ENCODE peak calls at places on chromosomes 12 and 14, in eight cellular contexts. One of them, this sample, is unnamed.
A peak's percentile ranks its signal among the peaks of the same experiment; 100 is the strongest.

GRCh38 chr12:43891856-43892574 is 56.1 kb downstream of the TMEM117 start:
- DNase-seq in tibial artery: no peak
- DNase-seq in stomach: no peak
- DNase-seq in A549: no peak
- DNase-seq in mammary epithelial cell: peak; percentile 64
- DNase-seq in transverse colon: no peak
- DNase-seq in psoas muscle: no peak
- DNase-seq in heart left ventricle: no peak
- DNase-seq in this sample: no peak

GRCh38 chr12:80195737-80196136 is 96.4 kb downstream of the OTOGL start:
- DNase-seq in A549: no peak
- DNase-seq in transverse colon: no peak
- DNase-seq in heart left ventricle: no peak
- DNase-seq in tibial artery: no peak
- DNase-seq in mammary epithelial cell: no peak
- DNase-seq in psoas muscle: no peak
- DNase-seq in stomach: no peak
- DNase-seq in this sample: no peak

GRCh38 chr12:102954143-102954542 is 3.3 kb upstream of the ASCL1 start:
- DNase-seq in psoas muscle: no peak
- DNase-seq in transverse colon: no peak
- DNase-seq in A549: no peak
- DNase-seq in tibial artery: no peak
- DNase-seq in heart left ventricle: no peak
- DNase-seq in stomach: no peak
- DNase-seq in mammary epithelial cell: no peak
- DNase-seq in this sample: no peak

GRCh38 chr12:16609140-16609539 is 3.2 kb upstream of the LMO3 start:
- DNase-seq in heart left ventricle: no peak
- DNase-seq in psoas muscle: no peak
- DNase-seq in mammary epithelial cell: no peak
- DNase-seq in transverse colon: no peak
- DNase-seq in stomach: no peak
- DNase-seq in A549: no peak
- DNase-seq in tibial artery: no peak
- DNase-seq in this sample: no peak

GRCh38 chr14:57008534-57008933 is 198.3 kb upstream of the OTX2 start:
- DNase-seq in tibial artery: no peak
- DNase-seq in heart left ventricle: no peak
- DNase-seq in transverse colon: no peak
- DNase-seq in stomach: no peak
- DNase-seq in mammary epithelial cell: no peak
- DNase-seq in A549: no peak
- DNase-seq in psoas muscle: no peak
- DNase-seq in this sample: no peak

GRCh38 chr14:67352055-67352454 is 7.5 kb downstream of the ATP6V1D start:
- DNase-seq in mammary epithelial cell: no peak
- DNase-seq in A549: no peak
- DNase-seq in stomach: no peak
- DNase-seq in heart left ventricle: no peak
- DNase-seq in transverse colon: no peak
- DNase-seq in tibial artery: no peak
- DNase-seq in psoas muscle: no peak
- DNase-seq in this sample: no peak

GRCh38 chr14:98290596-98290995 is 981.4 kb downstream of the BCL11B start:
- DNase-seq in tibial artery: no peak
- DNase-seq in psoas muscle: no peak
- DNase-seq in mammary epithelial cell: peak; percentile 75
- DNase-seq in stomach: no peak
- DNase-seq in transverse colon: no peak
- DNase-seq in A549: no peak
- DNase-seq in heart left ventricle: no peak
- DNase-seq in this sample: no peak

GRCh38 chr12:54126696-54127537 is 61.9 kb downstream of the SMUG1 start:
- DNase-seq in heart left ventricle: peak; percentile 54
- DNase-seq in psoas muscle: peak; percentile 76
- DNase-seq in A549: no peak
- DNase-seq in transverse colon: peak; percentile 55
- DNase-seq in stomach: peak; percentile 76
- DNase-seq in tibial artery: peak; percentile 93
- DNase-seq in mammary epithelial cell: peak; percentile 36
- DNase-seq in this sample: peak; percentile 69

GRCh38 chr14:104514156-104514848 is 65.3 kb upstream of the C14orf180 start:
- DNase-seq in heart left ventricle: no peak
- DNase-seq in A549: no peak
- DNase-seq in psoas muscle: no peak
- DNase-seq in stomach: peak; percentile 83
- DNase-seq in transverse colon: no peak
- DNase-seq in mammary epithelial cell: no peak
- DNase-seq in tibial artery: no peak
- DNase-seq in this sample: peak; percentile 53

GRCh38 chr14:102486513-102487203 is 22.9 kb downstream of the ANKRD9 start:
- DNase-seq in heart left ventricle: no peak
- DNase-seq in tibial artery: peak; percentile 53
- DNase-seq in A549: no peak
- DNase-seq in mammary epithelial cell: no peak
- DNase-seq in stomach: no peak
- DNase-seq in psoas muscle: no peak
- DNase-seq in transverse colon: no peak
- DNase-seq in this sample: no peak

GRCh38 chr12:93662961-93663728 is 14.0 kb upstream of the CRADD start:
- DNase-seq in heart left ventricle: no peak
- DNase-seq in stomach: no peak
- DNase-seq in mammary epithelial cell: no peak
- DNase-seq in tibial artery: no peak
- DNase-seq in A549: no peak
- DNase-seq in psoas muscle: peak; percentile 26
- DNase-seq in transverse colon: no peak
- DNase-seq in this sample: no peak

GRCh38 chr14:69288001-69288771 is 28.2 kb downstream of the GALNT16 start:
- DNase-seq in psoas muscle: peak; percentile 59
- DNase-seq in transverse colon: peak; percentile 27
- DNase-seq in heart left ventricle: peak; percentile 61
- DNase-seq in stomach: peak; percentile 33
- DNase-seq in A549: peak; percentile 21
- DNase-seq in tibial artery: peak; percentile 69
- DNase-seq in mammary epithelial cell: no peak
- DNase-seq in this sample: no peak

GRCh38 chr12:117130806-117131205 is 31.6 kb upstream of the TESC start:
- DNase-seq in mammary epithelial cell: no peak
- DNase-seq in heart left ventricle: no peak
- DNase-seq in tibial artery: no peak
- DNase-seq in psoas muscle: no peak
- DNase-seq in transverse colon: no peak
- DNase-seq in A549: no peak
- DNase-seq in stomach: no peak
- DNase-seq in this sample: no peak

GRCh38 chr12:15289192-15289591 is 33.1 kb upstream of the PTPRO start:
- DNase-seq in tibial artery: no peak
- DNase-seq in stomach: no peak
- DNase-seq in mammary epithelial cell: peak; percentile 42
- DNase-seq in A549: no peak
- DNase-seq in heart left ventricle: no peak
- DNase-seq in transverse colon: no peak
- DNase-seq in psoas muscle: no peak
- DNase-seq in this sample: no peak
- H3K9me3 ChIP-seq in tibial artery: no peaks in the 10 kb centered on the region
- H3K9me3 ChIP-seq in stomach: no peaks in the 10 kb centered on the region
- H3K9me3 ChIP-seq in mammary epithelial cell: no peaks in the 10 kb centered on the region
- H3K9me3 ChIP-seq in A549: no peaks in the 10 kb centered on the region
- H3K9me3 ChIP-seq in heart left ventricle: no peaks in the 10 kb centered on the region
- H3K9me3 ChIP-seq in transverse colon: no peaks in the 10 kb centered on the region
- H3K9me3 ChIP-seq in psoas muscle: no peaks in the 10 kb centered on the region
- H3K9me3 ChIP-seq in this sample: no peaks in the 10 kb centered on the region

GRCh38 chr14:79809849-79810612 is 401.3 kb downstream of the DIO2 start:
- DNase-seq in psoas muscle: no peak
- DNase-seq in tibial artery: no peak
- DNase-seq in mammary epithelial cell: no peak
- DNase-seq in A549: peak; percentile 55
- DNase-seq in heart left ventricle: no peak
- DNase-seq in stomach: no peak
- DNase-seq in transverse colon: peak; percentile 11
- DNase-seq in this sample: no peak
- TF ChIP-seq CTCF in psoas muscle: peak; percentile 12
- TF ChIP-seq CTCF in tibial artery: no peak
- TF ChIP-seq CTCF in mammary epithelial cell: peak; percentile 21
- TF ChIP-seq CTCF in A549: peak; percentile 44
- TF ChIP-seq CTCF in heart left ventricle: no peak
- TF ChIP-seq CTCF in stomach: no peak
- TF ChIP-seq CTCF in transverse colon: peak; percentile 21
- TF ChIP-seq CTCF in this sample: no peak

GRCh38 chr14:30005114-30005698 is 77.6 kb upstream of the PRKD1 start:
- DNase-seq in A549: peak; percentile 64
- DNase-seq in psoas muscle: no peak
- DNase-seq in stomach: no peak
- DNase-seq in mammary epithelial cell: peak; percentile 21
- DNase-seq in transverse colon: no peak
- DNase-seq in heart left ventricle: no peak
- DNase-seq in tibial artery: no peak
- DNase-seq in this sample: no peak

GRCh38 chr14:30002859-30003258 is 75.2 kb upstream of the PRKD1 start:
- DNase-seq in stomach: no peak
- DNase-seq in mammary epithelial cell: no peak
- DNase-seq in transverse colon: no peak
- DNase-seq in heart left ventricle: no peak
- DNase-seq in psoas muscle: no peak
- DNase-seq in tibial artery: no peak
- DNase-seq in A549: no peak
- DNase-seq in this sample: no peak

DNA sequence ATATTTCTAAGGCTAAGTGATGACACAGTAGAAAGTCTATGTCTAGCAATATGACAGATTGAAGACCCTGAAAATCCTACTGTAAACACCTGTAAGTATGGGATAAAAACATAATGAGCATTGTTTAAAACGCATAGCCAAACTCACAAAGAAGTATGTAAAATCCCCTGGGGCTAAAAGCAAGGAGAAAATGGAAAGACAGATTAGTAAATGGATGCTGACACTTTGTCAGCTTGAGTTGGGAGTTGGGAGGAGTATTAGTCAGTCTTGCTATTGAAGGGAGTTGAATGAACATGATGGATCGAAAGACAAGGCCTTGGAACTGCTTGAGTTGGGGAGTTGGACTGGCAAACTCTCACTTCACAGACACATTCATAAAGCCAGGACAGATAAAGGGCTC is 79.0 kb upstream of the PRKD1 start:
- DNase-seq in stomach: no peak
- DNase-seq in psoas muscle: no peak
- DNase-seq in tibial artery: no peak
- DNase-seq in A549: no peak
- DNase-seq in heart left ventricle: no peak
- DNase-seq in mammary epithelial cell: no peak
- DNase-seq in transverse colon: no peak
- DNase-seq in this sample: no peak
- H3K9me3 ChIP-seq in stomach: no peaks in the 10 kb centered on the region
- H3K9me3 ChIP-seq in psoas muscle: no peaks in the 10 kb centered on the region
- H3K9me3 ChIP-seq in tibial artery: no peaks in the 10 kb centered on the region
- H3K9me3 ChIP-seq in A549: no peaks in the 10 kb centered on the region
- H3K9me3 ChIP-seq in heart left ventricle: no peaks in the 10 kb centered on the region
- H3K9me3 ChIP-seq in mammary epithelial cell: no peaks in the 10 kb centered on the region
- H3K9me3 ChIP-seq in transverse colon: no peaks in the 10 kb centered on the region
- H3K9me3 ChIP-seq in this sample: no peaks in the 10 kb centered on the region

GRCh38 chr12:98743362-98743953 is 98.4 kb downstream of the APAF1 start:
- DNase-seq in mammary epithelial cell: no peak
- DNase-seq in psoas muscle: no peak
- DNase-seq in stomach: no peak
- DNase-seq in A549: peak; percentile 33
- DNase-seq in tibial artery: no peak
- DNase-seq in transverse colon: no peak
- DNase-seq in heart left ventricle: no peak
- DNase-seq in this sample: no peak
- TF ChIP-seq CTCF in mammary epithelial cell: peak; percentile 48
- TF ChIP-seq CTCF in psoas muscle: no peak
- TF ChIP-seq CTCF in stomach: no peak
- TF ChIP-seq CTCF in A549: peak; percentile 40
- TF ChIP-seq CTCF in tibial artery: peak; percentile 8
- TF ChIP-seq CTCF in transverse colon: peak; percentile 42
- TF ChIP-seq CTCF in heart left ventricle: peak; percentile 34
- TF ChIP-seq CTCF in this sample: no peak

DNA sequence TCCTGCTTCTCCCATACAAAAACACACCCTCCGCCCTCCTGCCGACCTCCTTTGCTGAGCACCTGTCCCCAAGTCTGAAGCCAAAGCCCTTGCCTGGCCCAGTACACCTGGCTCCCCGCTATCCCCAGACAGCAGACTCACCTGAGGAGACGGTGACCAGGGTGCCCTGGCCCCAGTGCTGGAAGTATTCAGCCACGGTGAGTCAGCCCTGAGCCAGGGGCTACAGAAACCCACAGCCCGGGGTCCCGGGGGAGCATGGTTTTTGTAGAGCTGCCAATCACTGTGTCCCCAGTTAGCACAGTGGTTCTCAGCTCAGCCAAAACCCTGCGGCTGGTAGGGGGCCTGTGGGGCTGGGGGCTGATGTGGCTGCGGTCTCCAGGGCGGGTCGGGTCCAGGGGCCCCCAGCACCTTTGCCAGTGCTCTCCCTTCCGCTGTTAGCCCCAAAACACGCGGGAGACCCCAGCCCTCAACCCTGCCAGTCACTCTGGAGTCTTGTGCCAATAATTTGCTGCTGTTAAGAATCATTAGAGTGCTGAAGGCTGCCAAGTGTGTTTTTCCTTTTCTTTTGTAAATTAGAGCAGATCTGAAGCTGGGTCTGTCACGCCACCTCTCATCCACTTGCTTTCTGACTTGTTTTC is 339.0 kb downstream of the TMEM121 start:
- DNase-seq in A549: no peak
- DNase-seq in tibial artery: peak; percentile 46
- DNase-seq in stomach: peak; percentile 20
- DNase-seq in transverse colon: no peak
- DNase-seq in heart left ventricle: peak; percentile 9
- DNase-seq in psoas muscle: no peak
- DNase-seq in mammary epithelial cell: no peak
- DNase-seq in this sample: no peak
- H3K9me3 ChIP-seq in A549: no peaks in the 10 kb centered on the region
- H3K9me3 ChIP-seq in tibial artery: peaks cover 4% of the 10 kb centered on the region
- H3K9me3 ChIP-seq in stomach: peaks cover 5% of the 10 kb centered on the region
- H3K9me3 ChIP-seq in transverse colon: no peaks in the 10 kb centered on the region
- H3K9me3 ChIP-seq in heart left ventricle: no peaks in the 10 kb centered on the region
- H3K9me3 ChIP-seq in psoas muscle: no peaks in the 10 kb centered on the region
- H3K9me3 ChIP-seq in mammary epithelial cell: peaks cover 38% of the 10 kb centered on the region
- H3K9me3 ChIP-seq in this sample: no peaks in the 10 kb centered on the region

GRCh38 chr14:35607380-35607779 is 73.4 kb downstream of the INSM2 start:
- DNase-seq in A549: no peak
- DNase-seq in mammary epithelial cell: no peak
- DNase-seq in tibial artery: no peak
- DNase-seq in transverse colon: no peak
- DNase-seq in psoas muscle: no peak
- DNase-seq in heart left ventricle: no peak
- DNase-seq in stomach: no peak
- DNase-seq in this sample: no peak
- TF ChIP-seq CTCF in A549: no peak
- TF ChIP-seq CTCF in mammary epithelial cell: no peak
- TF ChIP-seq CTCF in tibial artery: no peak
- TF ChIP-seq CTCF in transverse colon: no peak
- TF ChIP-seq CTCF in psoas muscle: no peak
- TF ChIP-seq CTCF in heart left ventricle: no peak
- TF ChIP-seq CTCF in stomach: no peak
- TF ChIP-seq CTCF in this sample: no peak

GRCh38 chr12:48643011-48643410 is 39.0 kb downstream of the KANSL2 start:
- DNase-seq in transverse colon: no peak
- DNase-seq in A549: no peak
- DNase-seq in stomach: no peak
- DNase-seq in heart left ventricle: no peak
- DNase-seq in tibial artery: no peak
- DNase-seq in mammary epithelial cell: no peak
- DNase-seq in psoas muscle: no peak
- DNase-seq in this sample: no peak
- H3K9me3 ChIP-seq in transverse colon: no peaks in the 10 kb centered on the region
- H3K9me3 ChIP-seq in A549: no peaks in the 10 kb centered on the region
- H3K9me3 ChIP-seq in stomach: peaks cover 12% of the 10 kb centered on the region
- H3K9me3 ChIP-seq in heart left ventricle: no peaks in the 10 kb centered on the region
- H3K9me3 ChIP-seq in tibial artery: no peaks in the 10 kb centered on the region
- H3K9me3 ChIP-seq in mammary epithelial cell: no peaks in the 10 kb centered on the region
- H3K9me3 ChIP-seq in psoas muscle: no peaks in the 10 kb centered on the region
- H3K9me3 ChIP-seq in this sample: no peaks in the 10 kb centered on the region

GRCh38 chr14:24368562-24369252 is 723 bp downstream of the NFATC4 start:
- DNase-seq in heart left ventricle: peak; percentile 63
- DNase-seq in psoas muscle: peak; percentile 65
- DNase-seq in transverse colon: peak; percentile 45
- DNase-seq in mammary epithelial cell: no peak
- DNase-seq in A549: no peak
- DNase-seq in tibial artery: peak; percentile 81
- DNase-seq in stomach: no peak
- DNase-seq in this sample: peak; percentile 63
- TF ChIP-seq CTCF in heart left ventricle: no peak
- TF ChIP-seq CTCF in psoas muscle: no peak
- TF ChIP-seq CTCF in transverse colon: no peak
- TF ChIP-seq CTCF in mammary epithelial cell: no peak
- TF ChIP-seq CTCF in A549: no peak
- TF ChIP-seq CTCF in tibial artery: peak; percentile 5
- TF ChIP-seq CTCF in stomach: no peak
- TF ChIP-seq CTCF in this sample: no peak

This sample was measured in heart right ventricle.